ENCODE peak calls at places on chromosomes 4 and X, in seven cellular contexts. V is GF-D8, Y is iris pigment epithelial cell, G is SK-N-DZ, R is M059J, B is fibroblast of the conjunctiva, Z is AG08396. U is an unnamed sample.

GRCh38 chrX:16843208-16843909 is 26.8 kb downstream of the RBBP7 start:
- DNase-seq in V (no peak), Y (no peak), G (no peak), R (peak), B (no peak), Z (no peak), U (no peak)

GRCh38 chrX:1316527-1316926 is 20.1 kb upstream of the IL3RA start:
- DNase-seq in V (peak), Y (no peak), G (no peak), R (no peak), B (no peak), Z (no peak), U (no peak)

GRCh38 chr4:14711259-14711658 is 291.0 kb upstream of the CPEB2 start:
- DNase-seq in V (no peak), Y (no peak), G (no peak), R (no peak), B (no peak), Z (no peak), U (no peak)

GRCh38 chr4:38939150-38939549 is 71.5 kb downstream of the FAM114A1 start:
- DNase-seq in V (no peak), Y (no peak), G (no peak), R (no peak), B (no peak), Z (no peak), U (no peak)

GRCh38 chrX:3713225-3713936 is at the start of gene PRKX:
- DNase-seq in V (no peak), Y (peak), G (peak), R (no peak), B (no peak), Z (peak), U (peak)

GRCh38 chrX:111886678-111887077 is 10.7 kb downstream of the TRPC5OS start:
- DNase-seq in V (no peak), Y (no peak), G (no peak), R (no peak), B (no peak), Z (no peak), U (no peak)

GRCh38 chr4:112807999-112808398 is 171.1 kb downstream of the LARP7 start:
- DNase-seq in V (no peak), Y (no peak), G (no peak), R (no peak), B (no peak), Z (no peak), U (no peak)

GRCh38 chr4:48484494-48485168 is 1.5 kb downstream of the SLC10A4 start:
- DNase-seq in V (no peak), Y (no peak), G (peak), R (no peak), B (no peak), Z (no peak), U (no peak)

GRCh38 chr4:145681956-145682355 is 2.0 kb downstream of the C4orf51 start:
- DNase-seq in V (no peak), Y (peak), G (no peak), R (no peak), B (no peak), Z (no peak), U (no peak)

GRCh38 chr4:33924801-33925200 is 2319.5 kb downstream of the ARAP2 start:
- DNase-seq in V (no peak), Y (no peak), G (no peak), R (peak), B (no peak), Z (no peak), U (no peak)

GRCh38 chrX:44088755-44089154 is 115.6 kb upstream of the NDP start:
- DNase-seq in V (no peak), Y (no peak), G (no peak), R (no peak), B (no peak), Z (no peak), U (no peak)

GRCh38 chrX:57453901-57454300 is 137.9 kb upstream of the ZXDB start:
- DNase-seq in V (no peak), Y (peak), G (peak), R (peak), B (no peak), Z (peak), U (no peak)

GRCh38 chrX:16771483-16772398 is 14.5 kb upstream of the TXLNG start:
- DNase-seq in V (no peak), Y (peak), G (peak), R (peak), B (peak), Z (no peak), U (no peak)

GRCh38 chrX:120358687-120359086 is 3.2 kb upstream of the ATP1B4 start:
- DNase-seq in V (no peak), Y (peak), G (no peak), R (peak), B (no peak), Z (no peak), U (no peak)

GRCh38 chr4:38174811-38175210 is 214.6 kb downstream of the PTTG2 start:
- DNase-seq in V (peak), Y (peak), G (no peak), R (peak), B (no peak), Z (no peak), U (no peak)

U was measured in activated B cell treated with CpG ODN at 0.5 μM for 24 hours.